ENCODE peak calls at places on chromosomes 5 and 9, in ten cellular contexts. R, C, W, G, V, S, K, J, D and N are unnamed samples.

GRCh38 chr5:42745426-42745825 is 11.2 kb upstream of the CCDC152 start:
- DNase-seq in R (no peak), C (no peak), W (peak; percentile 7), G (no peak), V (no peak), S (no peak), K (no peak), J (no peak), D (no peak), N (no peak)

GRCh38 chr9:36486933-36487481 is 85.7 kb upstream of the MELK start:
- DNase-seq in R (peak; percentile 78), C (peak; percentile 61), W (no peak), G (no peak), V (no peak), S (peak; percentile 60), K (peak; percentile 94), J (peak; percentile 81), D (peak; percentile 36), N (peak; percentile 18)

GRCh38 chr5:89043676-89044075 is 160.7 kb upstream of the MEF2C start:
- DNase-seq in R (no peak), C (no peak), W (no peak), G (no peak), V (peak; percentile 62), S (no peak), K (no peak), J (no peak), D (no peak), N (peak; percentile 78)

GRCh38 chr5:141778683-141779082 is 96.7 kb upstream of the ARAP3 start:
- DNase-seq in R (no peak), C (no peak), W (no peak), G (no peak), V (no peak), S (no peak), K (no peak), J (no peak), D (no peak), N (no peak)

GRCh38 chr9:77460938-77461337 is 187.2 kb downstream of the GNA14 start:
- DNase-seq in R (no peak), C (no peak), W (no peak), G (no peak), V (no peak), S (no peak), K (no peak), J (no peak), D (no peak), N (no peak)

GRCh38 chr9:116002624-116003023 is 151.0 kb upstream of the PAPPA start:
- DNase-seq in R (peak; percentile 56), C (no peak), W (no peak), G (no peak), V (no peak), S (no peak), K (no peak), J (no peak), D (no peak), N (peak; percentile 59)

GRCh38 chr9:35656841-35657326 is 935 bp downstream of the RMRP start:
- DNase-seq in R (no peak), C (no peak), W (no peak), G (no peak), V (no peak), S (no peak), K (no peak), J (no peak), D (no peak), N (no peak)

GRCh38 chr5:76419597-76419996 is 16.5 kb downstream of the IQGAP2 start:
- DNase-seq in R (no peak), C (no peak), W (no peak), G (no peak), V (no peak), S (no peak), K (no peak), J (no peak), D (no peak), N (no peak)

GRCh38 chr9:79129865-79130480 is 441.8 kb upstream of the TLE4 start:
- DNase-seq in R (peak; percentile 57), C (peak; percentile 67), W (peak; percentile 56), G (no peak), V (peak; percentile 67), S (peak; percentile 40), K (no peak), J (no peak), D (peak; percentile 57), N (peak; percentile 13)

GRCh38 chr9:132094314-132094791 is 14.7 kb upstream of the MED27 start:
- DNase-seq in R (no peak), C (no peak), W (no peak), G (no peak), V (peak; percentile 95), S (no peak), K (no peak), J (no peak), D (no peak), N (peak; percentile 62)

GRCh38 chr5:119274767-119275130 is 81.1 kb upstream of the TNFAIP8 start:
- DNase-seq in R (no peak), C (no peak), W (no peak), G (no peak), V (peak; percentile 88), S (no peak), K (no peak), J (no peak), D (no peak), N (peak; percentile 78)

GRCh38 chr9:19465571-19466267 is 56.9 kb downstream of the ACER2 start:
- DNase-seq in R (no peak), C (no peak), W (no peak), G (no peak), V (no peak), S (no peak), K (no peak), J (no peak), D (no peak), N (no peak)

GRCh38 chr5:137516251-137516797 is 17.2 kb upstream of the SPOCK1 start:
- DNase-seq in R (no peak), C (no peak), W (no peak), G (no peak), V (no peak), S (no peak), K (no peak), J (no peak), D (no peak), N (no peak)

GRCh38 chr9:134858051-134858841 is 22.4 kb upstream of the FCN2 start:
- DNase-seq in R (no peak), C (no peak), W (no peak), G (no peak), V (peak; percentile 38), S (peak; percentile 19), K (no peak), J (no peak), D (no peak), N (peak; percentile 63)

GRCh38 chr5:169225830-169226356 is 75.0 kb downstream of the SLIT3 start:
- DNase-seq in R (no peak), C (no peak), W (no peak), G (no peak), V (no peak), S (no peak), K (no peak), J (no peak), D (no peak), N (no peak)

GRCh38 chr5:169223595-169223953 is 77.4 kb downstream of the SLIT3 start:
- DNase-seq in R (no peak), C (no peak), W (no peak), G (no peak), V (no peak), S (no peak), K (no peak), J (no peak), D (no peak), N (no peak)

GRCh38 chr5:169221519-169221918 is 79.4 kb downstream of the SLIT3 start:
- DNase-seq in R (no peak), C (no peak), W (no peak), G (peak; percentile 74), V (no peak), S (no peak), K (no peak), J (no peak), D (no peak), N (no peak)

GRCh38 chr5:169219961-169220360 is 81.0 kb downstream of the SLIT3 start:
- DNase-seq in R (no peak), C (no peak), W (no peak), G (no peak), V (no peak), S (no peak), K (no peak), J (no peak), D (no peak), N (no peak)

GRCh38 chr5:169222934-169223594 is 77.9 kb downstream of the SLIT3 start:
- DNase-seq in R (no peak), C (no peak), W (no peak), G (no peak), V (no peak), S (no peak), K (no peak), J (no peak), D (no peak), N (no peak)
- H3K4me1 ChIP-seq in R (no peaks in the 10 kb centered on the region), C (peaks cover 7% of the 10 kb centered on the region), W (peaks cover 12% of the 10 kb centered on the region), G (peaks cover 28% of the 10 kb centered on the region), V (no peaks in the 10 kb centered on the region), S (no peaks in the 10 kb centered on the region), K (no peaks in the 10 kb centered on the region), J (no peaks in the 10 kb centered on the region), D (peaks cover 15% of the 10 kb centered on the region), N (no peaks in the 10 kb centered on the region)

GRCh38 chr5:96651047-96651446 is 11.1 kb upstream of the CAST start:
- DNase-seq in R (no peak), C (no peak), W (no peak), G (no peak), V (no peak), S (no peak), K (no peak), J (no peak), D (no peak), N (no peak)
- H3K4me1 ChIP-seq in R (peaks cover 19% of the 10 kb centered on the region), C (no peaks in the 10 kb centered on the region), W (no peaks in the 10 kb centered on the region), G (no peaks in the 10 kb centered on the region), V (peaks cover 13% of the 10 kb centered on the region), S (peaks cover 24% of the 10 kb centered on the region), K (peaks cover 4% of the 10 kb centered on the region), J (peaks cover 29% of the 10 kb centered on the region), D (peaks cover 3% of the 10 kb centered on the region), N (peaks cover 23% of the 10 kb centered on the region)

GRCh38 chr9:124261787-124262595 is 4.2 kb downstream of the NEK6 start:
- DNase-seq in R (no peak), C (no peak), W (no peak), G (no peak), V (no peak), S (no peak), K (no peak), J (peak; percentile 19), D (no peak), N (no peak)
- H3K4me1 ChIP-seq in R (peaks cover 40% of the 10 kb centered on the region), C (peaks cover 62% of the 10 kb centered on the region), W (peaks cover 9% of the 10 kb centered on the region), G (peaks cover 83% of the 10 kb centered on the region), V (peaks cover 57% of the 10 kb centered on the region), S (peaks cover 71% of the 10 kb centered on the region), K (peaks cover 61% of the 10 kb centered on the region), J (peaks cover 60% of the 10 kb centered on the region), D (peaks cover 74% of the 10 kb centered on the region), N (peaks cover 28% of the 10 kb centered on the region)

DNA sequence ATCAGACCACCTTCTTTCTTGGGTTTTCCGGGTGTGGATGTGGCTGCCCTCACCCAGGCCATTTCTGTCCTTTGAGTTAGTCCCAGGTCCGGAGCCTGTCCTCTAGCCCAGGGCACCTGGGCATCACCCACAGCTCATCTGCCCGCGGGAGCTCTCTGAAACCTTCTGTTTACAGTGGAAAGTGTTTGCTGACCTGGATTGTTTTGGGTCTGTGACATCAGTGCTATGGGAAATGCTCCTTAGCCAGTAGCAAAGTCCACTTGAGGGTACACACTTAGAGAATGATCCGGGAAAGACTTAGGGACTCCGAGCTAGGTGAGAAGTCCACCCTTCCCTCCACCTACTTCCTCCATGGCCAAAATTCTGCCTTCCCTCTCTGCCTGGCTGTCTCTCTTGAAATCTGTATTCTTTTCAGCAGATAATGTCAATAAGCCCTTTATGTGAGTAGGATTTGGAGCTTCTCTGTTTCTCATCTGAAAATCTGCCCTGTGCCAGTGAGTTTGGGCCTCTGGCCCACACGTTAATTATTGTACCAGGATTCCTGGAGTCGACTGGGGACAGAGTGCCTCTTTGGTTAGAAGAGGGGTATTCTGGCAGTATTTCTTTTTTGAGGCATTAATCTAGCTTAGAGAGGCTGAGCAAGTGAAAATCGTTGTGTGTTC is 19.9 kb downstream of the ABLIM3 start:
- DNase-seq in R (peak; percentile 45), C (no peak), W (no peak), G (no peak), V (no peak), S (no peak), K (no peak), J (no peak), D (no peak), N (no peak)
- H3K4me1 ChIP-seq in R (peaks cover 27% of the 10 kb centered on the region), C (peaks cover 24% of the 10 kb centered on the region), W (peaks cover 25% of the 10 kb centered on the region), G (peaks cover 34% of the 10 kb centered on the region), V (peaks cover 13% of the 10 kb centered on the region), S (peaks cover 18% of the 10 kb centered on the region), K (no peaks in the 10 kb centered on the region), J (no peaks in the 10 kb centered on the region), D (no peaks in the 10 kb centered on the region), N (no peaks in the 10 kb centered on the region)